ENCODE peak calls at places on chromosomes 3 and 15, in eight cellular contexts. Q is ovary, B is GM23338, C is dorsolateral prefrontal cortex, V is spleen, S is SK-N-SH, U is astrocyte of the spinal cord, P is OCI-LY7. K is an unnamed sample.

GRCh38 chr3:5019411-5020261 is 40.4 kb downstream of the BHLHE40 start:
- DNase-seq in Q (no peak), B (no peak), C (no peak), V (peak; percentile 79), S (no peak), U (no peak), P (no peak), K (no peak)

GRCh38 chr15:83605049-83605448 is 48.9 kb upstream of the ADAMTSL3 start:
- DNase-seq in Q (no peak), B (no peak), C (no peak), V (no peak), S (no peak), U (no peak), P (no peak), K (no peak)

GRCh38 chr3:35677797-35678196 is 38.5 kb downstream of the ARPP21 start:
- DNase-seq in Q (no peak), B (no peak), C (no peak), V (no peak), S (no peak), U (no peak), P (no peak), K (peak; percentile 16)

GRCh38 chr3:171218069-171218468 is 191.5 kb upstream of the SLC2A2 start:
- DNase-seq in Q (no peak), B (no peak), C (no peak), V (no peak), S (no peak), U (no peak), P (no peak), K (no peak)

GRCh38 chr3:187551419-187551818 is 118.8 kb downstream of the SST start:
- DNase-seq in Q (no peak), B (no peak), C (no peak), V (no peak), S (no peak), U (peak; percentile 35), P (no peak), K (peak; percentile 4)

GRCh38 chr3:188687389-188687788 is 484.4 kb upstream of the TPRG1 start:
- DNase-seq in Q (no peak), B (peak; percentile 50), C (no peak), V (no peak), S (no peak), U (peak; percentile 83), P (no peak), K (peak; percentile 71)

GRCh38 chr15:99412082-99412481 is 153.7 kb upstream of the MEF2A start:
- DNase-seq in Q (no peak), B (no peak), C (no peak), V (no peak), S (no peak), U (no peak), P (no peak), K (no peak)

GRCh38 chr3:51395493-51396213 is 4.6 kb downstream of the RBM15B start:
- DNase-seq in Q (no peak), B (no peak), C (no peak), V (no peak), S (no peak), U (no peak), P (no peak), K (peak; percentile 34)

GRCh38 chr3:4060064-4060463 is 243.1 kb upstream of the SETMAR start:
- DNase-seq in Q (no peak), B (no peak), C (no peak), V (no peak), S (no peak), U (no peak), P (no peak), K (no peak)

GRCh38 chr3:5116568-5116967 is 5.5 kb upstream of the ARL8B start:
- DNase-seq in Q (no peak), B (no peak), C (peak; percentile 59), V (no peak), S (no peak), U (no peak), P (no peak), K (peak; percentile 34)

GRCh38 chr15:68256675-68257450 is 20.7 kb upstream of the FEM1B start:
- DNase-seq in Q (peak; percentile 90), B (peak; percentile 95), C (peak; percentile 91), V (peak; percentile 92), S (no peak), U (peak; percentile 75), P (peak; percentile 52), K (peak; percentile 93)

GRCh38 chr3:185659942-185660921 is 74.1 kb downstream of the SENP2 start:
- DNase-seq in Q (peak; percentile 80), B (peak; percentile 91), C (peak; percentile 83), V (peak; percentile 85), S (peak; percentile 78), U (peak; percentile 92), P (peak; percentile 76), K (peak; percentile 73)

GRCh38 chr3:129039271-129040038 is 21.1 kb upstream of the GP9 start:
- DNase-seq in Q (no peak), B (no peak), C (no peak), V (no peak), S (peak; percentile 88), U (no peak), P (no peak), K (no peak)

GRCh38 chr15:29136815-29137214 is 132.8 kb downstream of the NSMCE3 start:
- DNase-seq in Q (no peak), B (no peak), C (no peak), V (no peak), S (no peak), U (no peak), P (no peak), K (no peak)

GRCh38 chr3:67018105-67018788 is 20.1 kb downstream of the KBTBD8 start:
- DNase-seq in Q (peak; percentile 11), B (no peak), C (no peak), V (no peak), S (no peak), U (peak; percentile 3), P (peak; percentile 58), K (no peak)

DNA sequence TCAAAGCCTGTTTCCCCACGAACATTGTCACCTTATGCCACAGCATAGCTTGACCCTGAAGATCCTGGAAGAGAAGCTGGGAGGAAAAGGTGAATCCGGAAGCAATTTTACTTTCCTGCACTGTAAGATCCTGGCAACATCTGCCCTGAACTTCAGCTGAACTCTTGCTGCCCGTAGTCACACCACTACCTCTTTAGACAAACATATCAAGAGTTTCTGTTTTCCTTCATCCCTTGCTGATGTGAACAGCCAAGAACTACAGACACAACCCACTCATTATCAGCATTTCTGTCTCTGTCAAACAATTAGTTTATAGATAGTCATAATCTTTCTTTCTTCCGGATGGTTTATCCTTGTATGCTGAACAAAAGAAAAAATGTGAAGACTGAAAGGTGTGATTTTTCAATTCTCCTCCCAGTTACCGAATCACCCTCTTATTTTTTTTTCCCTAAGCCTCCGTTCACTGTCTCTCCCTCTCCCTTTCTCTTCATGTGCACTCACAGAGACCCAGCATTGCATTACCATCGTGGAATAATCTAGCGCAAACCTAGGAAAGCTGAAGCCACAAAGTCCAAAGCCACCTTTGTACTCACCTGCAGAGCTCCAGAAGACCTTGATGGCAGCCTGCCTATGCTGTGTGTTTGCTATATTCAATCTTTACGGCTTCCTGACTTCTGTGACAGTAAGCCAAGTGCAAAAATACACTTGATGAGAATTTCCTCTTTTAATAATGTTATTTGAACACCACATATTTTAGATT is 229.2 kb downstream of the CDIN1 start:
- DNase-seq in Q (no peak), B (no peak), C (no peak), V (no peak), S (no peak), U (peak; percentile 3), P (no peak), K (no peak)
- H3K4me3 ChIP-seq in Q (no peak overlapping the region), B (no peak overlapping the region), C (no peak overlapping the region), V (no peak overlapping the region), S (no peak overlapping the region), U (no peak overlapping the region), P (no peak overlapping the region), K (no peak overlapping the region)

DNA sequence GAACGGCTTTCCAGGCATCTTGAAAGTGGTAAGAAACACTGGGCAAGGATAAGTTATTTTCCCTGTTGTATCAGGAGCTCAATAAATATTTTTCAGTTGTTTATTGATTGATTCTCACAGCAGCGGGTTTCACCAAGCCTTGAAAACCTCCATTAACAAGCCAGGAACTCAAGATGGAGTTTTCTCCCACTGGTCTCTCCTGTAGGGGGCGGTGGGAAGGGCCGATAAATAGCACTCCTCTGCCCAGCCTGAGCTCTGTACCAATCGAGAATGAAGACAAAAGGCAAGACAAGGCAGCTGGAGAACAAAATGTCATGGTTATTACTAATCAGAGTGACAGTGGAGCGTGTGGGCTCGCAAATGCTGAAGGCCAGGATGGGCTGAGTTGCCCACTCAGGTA is 7.4 kb downstream of the HRH1 start:
- DNase-seq in Q (no peak), B (peak; percentile 47), C (no peak), V (no peak), S (no peak), U (no peak), P (no peak), K (no peak)
- TF ChIP-seq CTCF in Q (no peak), B (peak; percentile 42), C (no peak), V (no peak), S (peak; percentile 24), U (peak; percentile 21), P (no peak), K (no peak)

DNA sequence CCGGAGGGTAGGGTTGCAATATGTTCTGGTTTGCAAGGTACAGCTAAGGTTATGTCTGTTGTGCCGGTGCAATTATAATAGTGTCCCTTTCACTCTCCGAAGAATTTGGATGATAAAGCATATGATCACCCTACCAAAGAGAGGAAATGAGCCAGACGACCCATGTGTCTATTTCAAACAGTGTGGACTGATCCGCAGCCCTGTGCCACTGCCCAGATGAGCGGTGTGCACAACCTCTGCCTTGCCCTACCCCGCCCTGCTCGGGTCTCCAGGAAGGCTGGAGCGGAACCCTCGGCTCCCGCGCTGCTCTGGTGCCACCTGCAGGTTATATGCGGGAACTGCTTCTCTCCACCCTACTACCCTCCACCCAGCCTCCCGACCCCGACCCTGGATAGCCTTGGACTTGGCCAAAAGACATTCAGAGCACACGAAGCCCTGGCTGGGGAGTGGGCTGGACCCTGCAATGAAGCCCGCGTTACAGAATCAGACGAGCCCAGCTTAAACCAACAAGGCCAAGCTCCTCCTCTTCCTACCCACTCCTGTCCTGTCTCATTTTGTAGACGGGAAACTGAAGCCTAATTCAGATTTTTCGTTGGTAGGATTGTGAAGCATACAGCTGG is 68.4 kb upstream of the CHRNB4 start:
- DNase-seq in Q (peak; percentile 70), B (peak; percentile 87), C (peak; percentile 46), V (peak; percentile 92), S (peak; percentile 84), U (peak; percentile 16), P (peak; percentile 70), K (peak; percentile 70)
- H3K4me3 ChIP-seq in Q (no peak overlapping the region), B (no peak overlapping the region), C (peak overlapping the region; percentile 35), V (no peak overlapping the region), S (peak overlapping the region; percentile 30), U (no peak overlapping the region), P (no peak overlapping the region), K (peak overlapping the region; percentile 23)

DNA sequence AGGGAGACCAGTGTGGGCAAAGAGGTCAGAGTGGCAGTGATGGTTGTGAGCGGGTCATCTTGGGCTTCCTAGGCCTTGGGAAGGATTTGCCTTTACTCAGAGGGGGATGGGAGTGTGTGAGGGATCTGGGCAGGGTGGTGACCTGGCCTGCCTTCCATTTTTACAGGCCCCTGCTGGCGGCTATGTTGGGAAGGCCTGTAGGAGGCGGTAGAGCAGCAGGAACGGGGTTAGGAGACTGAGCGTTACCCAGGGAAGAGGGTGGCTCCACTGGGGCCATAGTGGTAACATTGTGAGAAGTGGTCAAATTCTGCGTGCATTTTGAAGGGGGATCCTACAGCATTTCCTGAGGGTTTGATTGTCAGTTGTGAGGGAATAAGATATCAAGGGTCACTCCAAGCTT is 307.3 kb upstream of the CTDSPL start:
- DNase-seq in Q (no peak), B (peak; percentile 77), C (no peak), V (no peak), S (no peak), U (no peak), P (no peak), K (no peak)
- TF ChIP-seq CTCF in Q (no peak), B (peak; percentile 94), C (no peak), V (no peak), S (no peak), U (no peak), P (peak; percentile 60), K (no peak)

K was measured in foreskin fibroblast.